ENCODE peak calls at places on chromosomes 7 and 10, in nine cellular contexts. V, P, R, J, I, X, Q, N and D are unnamed samples.

GRCh38 chr7:38162036-38162435 is 16.0 kb upstream of the STARD3NL start:
- DNase-seq in V (no peak), P (no peak), R (no peak), J (no peak), I (no peak), X (no peak), Q (no peak), N (no peak), D (no peak)

GRCh38 chr10:62437696-62438095 is 63.5 kb downstream of the ZNF365 start:
- DNase-seq in V (peak), P (peak), R (no peak), J (peak), I (peak), X (peak), Q (peak), N (no peak), D (peak)

GRCh38 chr10:94358480-94358879 is 4.3 kb downstream of the NOC3L start:
- DNase-seq in V (peak), P (peak), R (no peak), J (peak), I (peak), X (peak), Q (no peak), N (no peak), D (no peak)

GRCh38 chr7:87628780-87629569 is 777 bp downstream of the RUNDC3B start:
- DNase-seq in V (no peak), P (no peak), R (peak), J (peak), I (no peak), X (no peak), Q (no peak), N (peak), D (peak)

GRCh38 chr7:42545049-42545724 is 308.2 kb upstream of the GLI3 start:
- DNase-seq in V (peak), P (no peak), R (no peak), J (peak), I (no peak), X (no peak), Q (no peak), N (no peak), D (no peak)

GRCh38 chr7:80699030-80699638 is 60.7 kb downstream of the CD36 start:
- DNase-seq in V (peak), P (no peak), R (no peak), J (peak), I (peak), X (no peak), Q (peak), N (no peak), D (peak)

GRCh38 chr10:132096223-132096622 is 30.5 kb downstream of the JAKMIP3 start:
- DNase-seq in V (no peak), P (no peak), R (no peak), J (peak), I (peak), X (peak), Q (no peak), N (no peak), D (no peak)

GRCh38 chr10:125264091-125264490 is 103.7 kb upstream of the CTBP2 start:
- DNase-seq in V (no peak), P (no peak), R (no peak), J (no peak), I (no peak), X (no peak), Q (no peak), N (no peak), D (no peak)

GRCh38 chr10:15379043-15379442 is 8.0 kb upstream of the FAM171A1 start:
- DNase-seq in V (no peak), P (no peak), R (no peak), J (no peak), I (no peak), X (no peak), Q (no peak), N (no peak), D (no peak)

GRCh38 chr7:49174396-49174795 is 250.0 kb downstream of the CDC14C start:
- DNase-seq in V (no peak), P (no peak), R (no peak), J (peak), I (no peak), X (peak), Q (no peak), N (no peak), D (no peak)

GRCh38 chr7:1755783-1756626 is 85.9 kb downstream of the ELFN1 start:
- DNase-seq in V (no peak), P (no peak), R (no peak), J (no peak), I (no peak), X (no peak), Q (peak), N (no peak), D (no peak)

GRCh38 chr10:104325436-104326430 is 12.5 kb downstream of the ITPRIP start:
- DNase-seq in V (no peak), P (no peak), R (no peak), J (no peak), I (no peak), X (no peak), Q (no peak), N (peak), D (no peak)

GRCh38 chr10:11658801-11659368 is 47.4 kb upstream of the USP6NL start:
- DNase-seq in V (no peak), P (no peak), R (no peak), J (no peak), I (no peak), X (no peak), Q (no peak), N (no peak), D (no peak)

GRCh38 chr7:33869176-33869575 is 36.2 kb upstream of the BMPER start:
- DNase-seq in V (no peak), P (no peak), R (no peak), J (no peak), I (no peak), X (no peak), Q (no peak), N (no peak), D (no peak)
- H3K4me3 ChIP-seq in V (no peak), P (no peak), R (no peak), J (no peak), I (no peak), X (no peak), Q (no peak), N (no peak), D (no peak)

DNA sequence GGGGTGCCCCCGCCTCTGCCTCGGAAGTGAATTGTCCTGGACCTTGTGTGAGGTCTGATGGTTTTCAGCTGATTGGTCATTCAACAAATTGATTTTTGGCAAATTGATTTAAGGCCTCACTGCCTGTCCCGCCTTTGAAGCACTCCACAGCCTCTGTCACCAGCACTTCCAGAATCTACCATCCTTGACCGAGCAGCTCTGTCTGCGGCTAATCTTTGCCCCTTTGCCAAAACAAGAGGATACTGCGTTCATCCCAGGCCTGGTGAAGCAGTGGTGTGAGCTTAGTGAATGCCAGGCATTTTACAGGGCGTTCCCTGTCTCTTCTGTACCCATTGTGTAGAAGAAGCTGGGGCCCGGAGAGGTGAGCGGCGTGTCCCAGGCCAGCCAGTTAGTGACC is 61.2 kb downstream of the C10orf105 start:
- DNase-seq in V (no peak), P (no peak), R (no peak), J (no peak), I (no peak), X (no peak), Q (no peak), N (no peak), D (no peak)
- H3K4me3 ChIP-seq in V (no peak), P (no peak), R (no peak), J (no peak), I (no peak), X (no peak), Q (no peak), N (no peak), D (no peak)

GRCh38 chr7:23472046-23472445 is 1.8 kb upstream of the IGF2BP3 start:
- DNase-seq in V (no peak), P (no peak), R (no peak), J (no peak), I (no peak), X (no peak), Q (peak), N (no peak), D (no peak)
- H3K4me3 ChIP-seq in V (no peak), P (no peak), R (no peak), J (peak), I (peak), X (peak), Q (peak), N (no peak), D (peak)

GRCh38 chr7:123608991-123609882 is 7.6 kb downstream of the ASB15 start:
- DNase-seq in V (no peak), P (no peak), R (no peak), J (no peak), I (no peak), X (no peak), Q (no peak), N (no peak), D (no peak)
- H3K4me3 ChIP-seq in V (no peak), P (no peak), R (no peak), J (no peak), I (no peak), X (no peak), Q (no peak), N (no peak), D (no peak)

DNA sequence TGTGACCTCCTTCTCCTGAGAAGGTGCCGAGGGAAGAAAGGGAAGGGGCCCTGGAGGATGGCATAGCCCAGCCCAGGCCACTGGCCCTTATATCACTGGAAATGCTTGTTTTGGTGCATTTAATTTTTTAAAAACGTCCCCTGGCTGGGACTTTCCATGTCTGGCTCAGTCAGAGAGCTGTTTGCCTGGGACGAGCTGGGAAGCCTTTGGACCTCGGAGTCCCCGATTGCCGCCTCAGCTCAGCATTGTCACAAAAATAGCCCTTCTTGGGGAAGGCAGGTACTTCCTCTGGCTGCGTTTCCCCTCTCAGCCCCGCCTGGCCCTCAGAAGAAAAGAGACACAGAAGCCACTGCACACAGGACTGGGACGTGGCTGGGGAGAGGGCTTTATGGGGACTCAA is 31.3 kb upstream of the MXI1 start:
- DNase-seq in V (no peak), P (no peak), R (no peak), J (no peak), I (no peak), X (no peak), Q (no peak), N (no peak), D (no peak)
- H3K4me3 ChIP-seq in V (no peak), P (no peak), R (no peak), J (no peak), I (no peak), X (no peak), Q (no peak), N (no peak), D (no peak)

GRCh38 chr7:139230078-139230477 is 959 bp upstream of the UBN2 start:
- DNase-seq in V (no peak), P (no peak), R (no peak), J (no peak), I (no peak), X (no peak), Q (no peak), N (no peak), D (no peak)
- H3K4me3 ChIP-seq in V (peak), P (peak), R (no peak), J (peak), I (no peak), X (peak), Q (peak), N (no peak), D (peak)

GRCh38 chr7:20354825-20355466 is 24.2 kb downstream of the ITGB8 start:
- DNase-seq in V (no peak), P (no peak), R (no peak), J (no peak), I (no peak), X (no peak), Q (no peak), N (no peak), D (no peak)

GRCh38 chr7:20351901-20352300 is 21.2 kb downstream of the ITGB8 start:
- DNase-seq in V (peak), P (no peak), R (no peak), J (peak), I (peak), X (peak), Q (no peak), N (no peak), D (no peak)

GRCh38 chr7:20350518-20350951 is 19.8 kb downstream of the ITGB8 start:
- DNase-seq in V (no peak), P (no peak), R (peak), J (peak), I (no peak), X (peak), Q (no peak), N (no peak), D (peak)

GRCh38 chr7:20350996-20351692 is 20.4 kb downstream of the ITGB8 start:
- DNase-seq in V (no peak), P (no peak), R (no peak), J (peak), I (no peak), X (no peak), Q (no peak), N (no peak), D (no peak)

GRCh38 chr7:20352573-20353304 is 22.0 kb downstream of the ITGB8 start:
- DNase-seq in V (peak), P (no peak), R (no peak), J (peak), I (peak), X (peak), Q (no peak), N (no peak), D (no peak)
- H3K4me3 ChIP-seq in V (no peak), P (no peak), R (no peak), J (no peak), I (no peak), X (no peak), Q (no peak), N (no peak), D (no peak)

GRCh38 chr7:28835800-28836199 is 122.3 kb downstream of the TRIL start:
- DNase-seq in V (peak), P (no peak), R (no peak), J (peak), I (peak), X (peak), Q (no peak), N (no peak), D (no peak)
- H3K4me3 ChIP-seq in V (no peak), P (no peak), R (no peak), J (no peak), I (no peak), X (no peak), Q (no peak), N (no peak), D (no peak)

GRCh38 chr10:79346012-79346340 is 1.3 kb upstream of the PPIF start:
- DNase-seq in V (no peak), P (no peak), R (no peak), J (no peak), I (no peak), X (no peak), Q (no peak), N (peak), D (no peak)

GRCh38 chr10:79346388-79347225 is 662 bp upstream of the PPIF start:
- DNase-seq in V (no peak), P (no peak), R (peak), J (no peak), I (no peak), X (no peak), Q (peak), N (peak), D (no peak)

GRCh38 chr10:79342811-79343541 is 4.3 kb upstream of the PPIF start:
- DNase-seq in V (peak), P (no peak), R (no peak), J (no peak), I (peak), X (no peak), Q (no peak), N (no peak), D (no peak)

GRCh38 chr10:79345241-79346011 is 1.8 kb upstream of the PPIF start:
- DNase-seq in V (no peak), P (no peak), R (no peak), J (no peak), I (no peak), X (no peak), Q (no peak), N (peak), D (no peak)

GRCh38 chr10:79344502-79345195 is 2.6 kb upstream of the PPIF start:
- DNase-seq in V (no peak), P (no peak), R (no peak), J (no peak), I (no peak), X (no peak), Q (no peak), N (no peak), D (no peak)
- H3K4me3 ChIP-seq in V (no peak), P (no peak), R (no peak), J (no peak), I (no peak), X (no peak), Q (no peak), N (no peak), D (no peak)

DNA sequence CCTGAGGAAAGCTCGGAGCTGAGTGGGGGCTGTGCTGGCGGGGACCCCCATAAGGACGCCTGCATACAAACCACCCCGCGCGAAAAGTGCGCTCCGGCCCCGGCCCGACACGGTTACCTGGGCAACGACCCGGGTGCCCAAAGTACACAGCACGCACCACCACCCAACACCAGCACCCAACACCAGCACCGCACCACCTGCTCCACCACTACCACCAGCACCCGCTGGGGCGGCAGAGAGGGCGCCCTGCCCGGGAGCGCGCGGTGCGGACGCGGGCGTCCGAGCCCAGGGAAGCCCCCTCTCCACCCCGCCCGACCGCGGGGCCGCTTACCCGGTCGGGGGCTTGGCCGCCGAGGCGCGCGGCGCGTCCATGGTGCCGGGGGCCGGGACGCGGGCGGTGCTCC is 345 bp downstream of the COBL start:
- DNase-seq in V (no peak), P (no peak), R (peak), J (no peak), I (no peak), X (no peak), Q (no peak), N (no peak), D (no peak)
- H3K4me3 ChIP-seq in V (no peak), P (no peak), R (peak), J (peak), I (no peak), X (peak), Q (no peak), N (peak), D (no peak)